ENCODE peak calls at places on chromosomes 6 and 20, in nine cellular contexts. I is epithelial cell of esophagus; X is hepatocyte; L is CD8-positive, alpha-beta T cell; H is heart right ventricle; V is right atrium auricular region; A is AG09309; K is HL-60; B is uterus. S is an unnamed sample.

GRCh38 chr20:47262365-47263013 is 94.0 kb downstream of the ZMYND8 start:
- DNase-seq in I (no peak), X (no peak), L (no peak), H (no peak), V (no peak), A (no peak), K (no peak), B (no peak), S (no peak)

GRCh38 chr6:2616796-2617195 is 133.9 kb downstream of the MYLK4 start:
- DNase-seq in I (peak), X (no peak), L (no peak), H (no peak), V (no peak), A (no peak), K (no peak), B (no peak), S (no peak)

GRCh38 chr20:46142124-46142523 is 24.0 kb downstream of the CD40 start:
- DNase-seq in I (no peak), X (no peak), L (no peak), H (no peak), V (no peak), A (no peak), K (no peak), B (no peak), S (no peak)

GRCh38 chr6:20279608-20280287 is 67.5 kb upstream of the MBOAT1 start:
- DNase-seq in I (peak), X (peak), L (no peak), H (no peak), V (no peak), A (no peak), K (no peak), B (no peak), S (no peak)

GRCh38 chr6:12318749-12319148 is 28.6 kb downstream of the EDN1 start:
- DNase-seq in I (no peak), X (no peak), L (no peak), H (no peak), V (no peak), A (no peak), K (no peak), B (no peak), S (no peak)

GRCh38 chr6:137678451-137678850 is 184.3 kb upstream of the OLIG3 start:
- DNase-seq in I (no peak), X (no peak), L (no peak), H (no peak), V (no peak), A (no peak), K (no peak), B (no peak), S (no peak)

GRCh38 chr6:136236491-136237293 is 13.4 kb downstream of the MTFR2 start:
- DNase-seq in I (no peak), X (no peak), L (no peak), H (no peak), V (no peak), A (no peak), K (no peak), B (no peak), S (no peak)

GRCh38 chr6:99589290-99589672 is 17.4 kb upstream of the PRDM13 start:
- DNase-seq in I (no peak), X (no peak), L (peak), H (no peak), V (no peak), A (no peak), K (no peak), B (no peak), S (no peak)

GRCh38 chr20:37823276-37823980 is 79.5 kb upstream of the VSTM2L start:
- DNase-seq in I (peak), X (peak), L (no peak), H (no peak), V (no peak), A (no peak), K (no peak), B (no peak), S (no peak)

GRCh38 chr20:51731771-51732453 is 36.3 kb downstream of the ATP9A start:
- DNase-seq in I (no peak), X (peak), L (no peak), H (no peak), V (no peak), A (no peak), K (no peak), B (no peak), S (no peak)

GRCh38 chr20:32352101-32352720 is 5.9 kb upstream of the ASXL1 start:
- DNase-seq in I (no peak), X (no peak), L (no peak), H (no peak), V (no peak), A (no peak), K (no peak), B (no peak), S (no peak)

GRCh38 chr6:138146544-138146943 is 15.2 kb upstream of the ARFGEF3 start:
- DNase-seq in I (no peak), X (no peak), L (no peak), H (no peak), V (no peak), A (no peak), K (no peak), B (no peak), S (no peak)

GRCh38 chr6:42569102-42570028 is 5.5 kb downstream of the UBR2 start:
- DNase-seq in I (peak), X (no peak), L (no peak), H (no peak), V (no peak), A (no peak), K (peak), B (no peak), S (no peak)

GRCh38 chr6:17965397-17965796 is 22.0 kb downstream of the KIF13A start:
- DNase-seq in I (no peak), X (no peak), L (no peak), H (no peak), V (no peak), A (no peak), K (no peak), B (no peak), S (no peak)

GRCh38 chr6:156658596-156659316 is 118.4 kb upstream of the ARID1B start:
- DNase-seq in I (no peak), X (no peak), L (no peak), H (no peak), V (no peak), A (no peak), K (no peak), B (no peak), S (no peak)

GRCh38 chr6:156658186-156658585 is 119.0 kb upstream of the ARID1B start:
- DNase-seq in I (no peak), X (peak), L (no peak), H (no peak), V (no peak), A (peak), K (no peak), B (no peak), S (no peak)

GRCh38 chr6:156660389-156660788 is 116.8 kb upstream of the ARID1B start:
- DNase-seq in I (no peak), X (no peak), L (no peak), H (no peak), V (no peak), A (no peak), K (no peak), B (no peak), S (no peak)

GRCh38 chr6:156659317-156660198 is 117.6 kb upstream of the ARID1B start:
- DNase-seq in I (no peak), X (no peak), L (no peak), H (no peak), V (no peak), A (no peak), K (no peak), B (no peak), S (no peak)

DNA sequence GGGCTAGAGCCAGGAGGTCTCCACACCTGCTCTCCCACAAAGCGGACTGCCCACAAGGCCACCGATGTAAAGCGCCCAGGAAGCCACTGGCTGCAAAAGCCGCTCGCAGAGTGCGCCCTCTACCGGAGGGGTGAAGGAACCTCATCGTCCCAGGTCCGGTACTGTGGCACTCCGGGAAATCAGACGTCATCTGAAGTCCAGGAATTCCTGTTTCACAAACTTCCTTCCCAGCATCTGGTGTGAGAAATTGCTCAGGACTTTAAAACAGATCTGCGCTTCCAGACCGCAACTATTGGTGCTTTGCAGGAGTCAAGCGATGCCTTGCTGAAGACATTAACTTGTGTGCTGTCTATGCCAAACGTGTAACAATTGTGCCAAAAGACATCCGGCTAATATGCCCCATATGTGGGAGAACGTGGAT is 115.1 kb upstream of the ARID1B start:
- DNase-seq in I (peak), X (peak), L (no peak), H (no peak), V (no peak), A (peak), K (no peak), B (no peak), S (no peak)
- TF ChIP-seq CTCF in I (peak), X (peak), L (peak), H (peak), V (peak), A (peak), K (peak), B (no peak), S (peak)

DNA sequence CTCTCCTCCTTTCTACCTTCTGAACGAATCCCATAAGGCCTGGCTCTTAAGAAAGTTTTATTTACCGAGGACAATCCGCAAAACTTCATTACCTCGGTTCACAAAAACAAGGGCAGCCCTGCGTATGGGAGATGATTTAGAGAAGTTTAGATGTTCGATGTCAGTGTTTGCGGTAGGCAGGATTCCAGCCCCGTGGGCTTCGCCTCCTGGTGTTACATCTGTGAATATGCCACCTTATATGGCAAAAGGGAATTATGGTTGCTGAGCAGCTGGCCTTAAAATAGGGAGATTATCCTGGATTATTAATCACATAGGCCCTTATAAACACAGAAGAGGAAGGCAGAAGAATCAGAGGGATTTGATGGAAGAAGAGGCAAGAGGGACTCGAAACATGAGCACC is 21.1 kb downstream of the BMP6 start:
- DNase-seq in I (no peak), X (no peak), L (no peak), H (no peak), V (no peak), A (no peak), K (no peak), B (no peak), S (no peak)
- TF ChIP-seq CTCF in I (no peak), X (no peak), L (no peak), H (no peak), V (no peak), A (no peak), K (no peak), B (no peak), S (no peak)

GRCh38 chr20:1325173-1326030 is 3.5 kb downstream of the SDCBP2 start:
- DNase-seq in I (peak), X (peak), L (peak), H (peak), V (peak), A (peak), K (peak), B (peak), S (peak)
- TF ChIP-seq CTCF in I (no peak), X (no peak), L (no peak), H (peak), V (peak), A (peak), K (no peak), B (no peak), S (no peak)

DNA sequence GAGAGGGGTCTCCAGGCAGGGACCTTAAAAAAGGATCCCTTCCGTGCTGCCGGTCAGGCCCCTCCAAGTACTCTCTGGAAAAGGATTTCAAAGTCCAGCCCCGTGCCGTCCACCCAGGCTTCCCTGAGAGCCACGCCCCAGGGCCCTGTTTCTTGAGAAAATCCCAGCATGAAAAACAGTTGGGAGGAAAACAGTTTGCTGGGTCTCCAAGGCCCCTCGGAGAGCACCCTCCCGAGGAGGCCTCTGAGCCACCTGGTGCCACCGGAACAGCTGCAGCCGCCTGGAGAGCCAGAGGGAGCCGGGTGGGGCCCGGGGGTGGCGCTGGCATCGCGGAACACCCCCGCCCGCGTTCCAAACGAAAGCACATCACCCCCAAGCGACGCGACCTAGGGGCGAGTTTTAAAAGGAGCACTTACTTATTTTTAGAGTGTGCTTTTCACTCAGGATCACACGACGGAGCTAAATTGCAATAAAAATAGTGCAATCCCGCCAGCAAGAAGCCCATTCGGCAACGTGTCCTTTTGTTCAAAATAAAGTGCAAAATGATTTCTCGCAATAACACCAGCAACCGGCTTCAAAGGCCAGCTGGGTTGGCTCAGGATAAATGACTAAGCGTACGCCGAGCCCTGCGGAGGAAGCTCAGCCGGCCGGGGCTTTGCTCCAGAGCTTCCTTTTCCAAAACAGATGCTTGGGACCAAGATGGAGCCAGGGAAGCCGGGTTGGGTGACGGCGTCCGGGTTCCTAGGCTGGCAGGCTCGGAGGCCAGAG is 64.2 kb downstream of the YTHDF1 start:
- DNase-seq in I (no peak), X (no peak), L (no peak), H (peak), V (no peak), A (no peak), K (no peak), B (no peak), S (peak)
- TF ChIP-seq CTCF in I (no peak), X (no peak), L (no peak), H (no peak), V (no peak), A (no peak), K (no peak), B (no peak), S (no peak)

DNA sequence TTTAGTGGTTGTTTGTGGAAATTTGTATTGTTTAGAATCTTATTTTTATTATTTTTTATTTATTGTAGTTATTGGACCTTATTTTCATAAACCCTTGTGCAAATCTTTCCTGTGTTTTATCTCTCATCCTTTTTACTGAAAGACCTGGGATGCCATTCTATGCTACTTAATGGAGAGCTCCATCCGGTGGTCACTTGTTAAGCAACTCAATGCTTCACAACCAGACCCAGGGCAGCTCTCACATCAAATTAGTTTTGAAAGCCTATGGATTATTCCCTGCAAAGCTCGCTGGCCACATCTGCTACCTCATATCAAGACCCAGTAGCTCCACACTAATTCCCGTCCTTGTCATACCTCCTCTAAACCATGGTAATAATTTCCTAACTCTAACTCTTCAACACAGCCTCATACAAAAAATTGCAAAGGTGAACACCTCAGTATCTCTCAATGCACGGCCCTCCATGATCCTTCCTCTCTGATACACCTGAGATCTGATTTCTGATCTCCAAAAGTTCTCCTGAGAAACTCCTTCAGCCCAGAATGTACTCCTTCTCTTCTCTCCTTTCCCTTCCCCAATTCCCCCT is 296.6 kb upstream of the MANEA start:
- DNase-seq in I (peak), X (peak), L (no peak), H (no peak), V (no peak), A (no peak), K (no peak), B (no peak), S (no peak)
- TF ChIP-seq CTCF in I (peak), X (peak), L (no peak), H (no peak), V (peak), A (no peak), K (no peak), B (no peak), S (no peak)

GRCh38 chr20:53855733-53856132 is 214.7 kb downstream of the BCAS1 start:
- DNase-seq in I (no peak), X (no peak), L (no peak), H (no peak), V (no peak), A (no peak), K (no peak), B (no peak), S (no peak)
- TF ChIP-seq CTCF in I (no peak), X (no peak), L (no peak), H (no peak), V (no peak), A (no peak), K (no peak), B (no peak), S (no peak)

GRCh38 chr6:144778773-144779531 is 493.8 kb downstream of the UTRN start:
- DNase-seq in I (peak), X (no peak), L (no peak), H (no peak), V (no peak), A (no peak), K (no peak), B (no peak), S (no peak)
- TF ChIP-seq CTCF in I (peak), X (peak), L (no peak), H (no peak), V (no peak), A (no peak), K (no peak), B (no peak), S (no peak)

GRCh38 chr20:44688053-44688625 is 27.0 kb upstream of the CCN5 start:
- DNase-seq in I (no peak), X (no peak), L (no peak), H (no peak), V (no peak), A (no peak), K (no peak), B (no peak), S (no peak)

GRCh38 chr20:44690781-44691423 is 24.3 kb upstream of the CCN5 start:
- DNase-seq in I (no peak), X (no peak), L (no peak), H (no peak), V (peak), A (no peak), K (no peak), B (no peak), S (no peak)

GRCh38 chr20:44686934-44687333 is 28.2 kb upstream of the CCN5 start:
- DNase-seq in I (no peak), X (no peak), L (no peak), H (no peak), V (no peak), A (no peak), K (no peak), B (no peak), S (no peak)

GRCh38 chr20:44691424-44692423 is 23.4 kb upstream of the CCN5 start:
- DNase-seq in I (no peak), X (no peak), L (no peak), H (peak), V (peak), A (no peak), K (no peak), B (peak), S (no peak)

GRCh38 chr20:44689809-44690208 is 25.4 kb upstream of the CCN5 start:
- DNase-seq in I (no peak), X (no peak), L (no peak), H (no peak), V (no peak), A (no peak), K (no peak), B (no peak), S (no peak)
- TF ChIP-seq CTCF in I (no peak), X (no peak), L (no peak), H (no peak), V (no peak), A (no peak), K (no peak), B (no peak), S (no peak)

DNA sequence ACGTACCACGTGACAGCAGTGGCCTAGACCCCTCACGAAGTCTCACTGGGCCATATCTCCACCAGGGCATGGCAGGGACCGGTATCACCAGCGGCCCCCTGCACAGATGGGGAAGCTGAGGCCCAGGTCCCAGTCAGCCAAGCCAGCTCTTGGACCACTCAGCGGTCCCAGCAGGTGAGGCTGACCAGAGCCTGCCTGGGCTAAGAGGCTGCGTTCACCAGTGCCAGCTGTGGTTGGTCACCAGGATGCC is 2.6 kb upstream of the MRGBP start:
- DNase-seq in I (no peak), X (no peak), L (no peak), H (no peak), V (no peak), A (no peak), K (no peak), B (no peak), S (no peak)
- TF ChIP-seq CTCF in I (no peak), X (no peak), L (no peak), H (no peak), V (no peak), A (no peak), K (no peak), B (no peak), S (no peak)

GRCh38 chr6:150741633-150742200 is 123.8 kb upstream of the MTHFD1L start:
- DNase-seq in I (peak), X (no peak), L (no peak), H (no peak), V (no peak), A (no peak), K (no peak), B (no peak), S (no peak)
- TF ChIP-seq CTCF in I (peak), X (peak), L (peak), H (peak), V (peak), A (peak), K (peak), B (no peak), S (peak)